ENCODE peak calls at places on chromosome 6, in seven cellular contexts. K, C, U, I, D, B and R are unnamed samples.

GRCh38 chr6:22570185-22570551 is 802 bp downstream of the HDGFL1 start:
- DNase-seq in K (no peak), C (no peak), U (no peak), I (no peak), D (no peak), B (no peak), R (no peak)

GRCh38 chr6:111072801-111073360 is 14.4 kb upstream of the SLC16A10 start:
- DNase-seq in K (no peak), C (no peak), U (no peak), I (no peak), D (no peak), B (no peak), R (no peak)

GRCh38 chr6:140256213-140256612 is 881.8 kb upstream of the CITED2 start:
- DNase-seq in K (no peak), C (no peak), U (no peak), I (no peak), D (peak; percentile 34), B (no peak), R (no peak)

GRCh38 chr6:137291441-137291840 is 72.3 kb upstream of the IFNGR1 start:
- DNase-seq in K (no peak), C (peak; percentile 33), U (no peak), I (peak; percentile 64), D (peak; percentile 83), B (no peak), R (no peak)

GRCh38 chr6:85585741-85586140 is 7.9 kb downstream of the SNX14 start:
- DNase-seq in K (no peak), C (no peak), U (no peak), I (no peak), D (peak; percentile 23), B (no peak), R (no peak)

GRCh38 chr6:169905041-169905807 is 153.8 kb downstream of the ERMARD start:
- DNase-seq in K (no peak), C (no peak), U (no peak), I (no peak), D (peak; percentile 81), B (no peak), R (no peak)

GRCh38 chr6:25309886-25310285 is 30.7 kb downstream of the CARMIL1 start:
- DNase-seq in K (no peak), C (no peak), U (no peak), I (no peak), D (no peak), B (no peak), R (no peak)

GRCh38 chr6:16898640-16899428 is 137.6 kb upstream of the ATXN1 start:
- DNase-seq in K (no peak), C (no peak), U (no peak), I (no peak), D (no peak), B (no peak), R (no peak)

GRCh38 chr6:116764961-116765841 is at the start of gene FAM162B:
- DNase-seq in K (no peak), C (peak; percentile 81), U (peak; percentile 40), I (no peak), D (peak; percentile 33), B (peak; percentile 85), R (no peak)

GRCh38 chr6:90533615-90534336 is 53.1 kb downstream of the MAP3K7 start:
- DNase-seq in K (no peak), C (no peak), U (no peak), I (no peak), D (no peak), B (no peak), R (no peak)

GRCh38 chr6:123904228-123904627 is 100.6 kb downstream of the NKAIN2 start:
- DNase-seq in K (no peak), C (no peak), U (no peak), I (no peak), D (no peak), B (no peak), R (no peak)

GRCh38 chr6:159989882-159990480 is 21.1 kb downstream of the IGF2R start:
- DNase-seq in K (no peak), C (no peak), U (no peak), I (no peak), D (no peak), B (no peak), R (no peak)